ENCODE peak calls at places on chromosomes 12 and 14, in six cellular contexts. One of them, this sample, is unnamed.

GRCh38 chr12:109912790-109913189 is 12.7 kb downstream of the TCHP start:
- DNase-seq in heart left ventricle: no peak
- DNase-seq in MM.1S: no peak
- DNase-seq in WERI-Rb-1: no peak
- DNase-seq in IMR-90: no peak
- DNase-seq in neural progenitor cell: no peak
- DNase-seq in this sample: no peak

GRCh38 chr12:26319511-26319910 is 124.1 kb downstream of the SSPN start:
- DNase-seq in IMR-90: peak; percentile 94
- DNase-seq in MM.1S: no peak
- DNase-seq in heart left ventricle: peak; percentile 61
- DNase-seq in WERI-Rb-1: no peak
- DNase-seq in neural progenitor cell: no peak
- DNase-seq in this sample: no peak

GRCh38 chr12:25962932-25963525 is 4.5 kb downstream of the RASSF8 start:
- DNase-seq in MM.1S: no peak
- DNase-seq in IMR-90: no peak
- DNase-seq in WERI-Rb-1: no peak
- DNase-seq in heart left ventricle: no peak
- DNase-seq in neural progenitor cell: no peak
- DNase-seq in this sample: no peak

GRCh38 chr14:87002831-87003230 is 990.2 kb downstream of the GALC start:
- DNase-seq in IMR-90: peak; percentile 5
- DNase-seq in neural progenitor cell: no peak
- DNase-seq in MM.1S: no peak
- DNase-seq in heart left ventricle: no peak
- DNase-seq in WERI-Rb-1: no peak
- DNase-seq in this sample: no peak

GRCh38 chr12:52318241-52318990 is 2.8 kb downstream of the KRT83 start:
- DNase-seq in IMR-90: no peak
- DNase-seq in heart left ventricle: no peak
- DNase-seq in MM.1S: no peak
- DNase-seq in WERI-Rb-1: no peak
- DNase-seq in neural progenitor cell: no peak
- DNase-seq in this sample: no peak

GRCh38 chr14:50967104-50967503 is 22.8 kb upstream of the PYGL start:
- DNase-seq in neural progenitor cell: no peak
- DNase-seq in heart left ventricle: no peak
- DNase-seq in IMR-90: peak; percentile 49
- DNase-seq in MM.1S: no peak
- DNase-seq in WERI-Rb-1: no peak
- DNase-seq in this sample: no peak

GRCh38 chr12:39764944-39765560 is 145.4 kb upstream of the ABCD2 start:
- DNase-seq in WERI-Rb-1: no peak
- DNase-seq in neural progenitor cell: peak; percentile 52
- DNase-seq in heart left ventricle: no peak
- DNase-seq in IMR-90: peak; percentile 58
- DNase-seq in MM.1S: peak; percentile 57
- DNase-seq in this sample: no peak

GRCh38 chr14:75274899-75275569 is 3.6 kb upstream of the FOS start:
- DNase-seq in neural progenitor cell: no peak
- DNase-seq in IMR-90: peak; percentile 96
- DNase-seq in WERI-Rb-1: no peak
- DNase-seq in MM.1S: no peak
- DNase-seq in heart left ventricle: peak; percentile 66
- DNase-seq in this sample: peak; percentile 64

GRCh38 chr12:106090586-106091411 is 48.0 kb downstream of the NUAK1 start:
- DNase-seq in WERI-Rb-1: no peak
- DNase-seq in heart left ventricle: peak; percentile 71
- DNase-seq in MM.1S: no peak
- DNase-seq in IMR-90: peak; percentile 86
- DNase-seq in neural progenitor cell: no peak
- DNase-seq in this sample: no peak

GRCh38 chr14:21039585-21040369 is 2.4 kb upstream of the RNASE7 start:
- DNase-seq in WERI-Rb-1: peak; percentile 63
- DNase-seq in MM.1S: peak; percentile 27
- DNase-seq in heart left ventricle: peak; percentile 56
- DNase-seq in IMR-90: peak; percentile 67
- DNase-seq in neural progenitor cell: peak; percentile 65
- DNase-seq in this sample: no peak

GRCh38 chr14:101216725-101217463 is 313.4 kb upstream of the RTL1 start:
- DNase-seq in heart left ventricle: no peak
- DNase-seq in neural progenitor cell: no peak
- DNase-seq in MM.1S: no peak
- DNase-seq in WERI-Rb-1: no peak
- DNase-seq in IMR-90: no peak
- DNase-seq in this sample: no peak

GRCh38 chr12:27651201-27651600 is 45.0 kb upstream of the REP15 start:
- DNase-seq in IMR-90: peak; percentile 14
- DNase-seq in MM.1S: no peak
- DNase-seq in WERI-Rb-1: no peak
- DNase-seq in neural progenitor cell: no peak
- DNase-seq in heart left ventricle: no peak
- DNase-seq in this sample: no peak

GRCh38 chr14:80549141-80549540 is 337.8 kb upstream of the DIO2 start:
- DNase-seq in IMR-90: no peak
- DNase-seq in WERI-Rb-1: no peak
- DNase-seq in MM.1S: no peak
- DNase-seq in heart left ventricle: no peak
- DNase-seq in neural progenitor cell: no peak
- DNase-seq in this sample: no peak

GRCh38 chr12:42921741-42922511 is 332.4 kb upstream of the PRICKLE1 start:
- DNase-seq in heart left ventricle: no peak
- DNase-seq in MM.1S: no peak
- DNase-seq in IMR-90: peak; percentile 77
- DNase-seq in neural progenitor cell: no peak
- DNase-seq in WERI-Rb-1: peak; percentile 7
- DNase-seq in this sample: no peak

GRCh38 chr12:120470150-120470817 is 736 bp upstream of the SRSF9 start:
- DNase-seq in WERI-Rb-1: no peak
- DNase-seq in neural progenitor cell: peak; percentile 59
- DNase-seq in IMR-90: peak; percentile 19
- DNase-seq in heart left ventricle: no peak
- DNase-seq in MM.1S: no peak
- DNase-seq in this sample: no peak

GRCh38 chr12:105721915-105722314 is 391.4 kb downstream of the C12orf75 start:
- DNase-seq in neural progenitor cell: no peak
- DNase-seq in heart left ventricle: no peak
- DNase-seq in MM.1S: no peak
- DNase-seq in WERI-Rb-1: no peak
- DNase-seq in IMR-90: no peak
- DNase-seq in this sample: no peak

GRCh38 chr12:30063435-30063945 is 279.7 kb upstream of the TMTC1 start:
- DNase-seq in MM.1S: no peak
- DNase-seq in neural progenitor cell: no peak
- DNase-seq in heart left ventricle: no peak
- DNase-seq in WERI-Rb-1: no peak
- DNase-seq in IMR-90: no peak
- DNase-seq in this sample: no peak

GRCh38 chr12:49872781-49873181 is 29.9 kb upstream of the BCDIN3D start:
- DNase-seq in WERI-Rb-1: no peak
- DNase-seq in MM.1S: no peak
- DNase-seq in heart left ventricle: no peak
- DNase-seq in IMR-90: peak; percentile 54
- DNase-seq in neural progenitor cell: no peak
- DNase-seq in this sample: no peak

GRCh38 chr12:12010277-12011031 is 60.3 kb upstream of the BCL2L14 start:
- DNase-seq in IMR-90: peak; percentile 61
- DNase-seq in MM.1S: peak; percentile 69
- DNase-seq in WERI-Rb-1: no peak
- DNase-seq in neural progenitor cell: no peak
- DNase-seq in heart left ventricle: peak; percentile 74
- DNase-seq in this sample: peak; percentile 24

GRCh38 chr12:109753054-109753401 is 39.4 kb downstream of the FAM222A start:
- DNase-seq in IMR-90: no peak
- DNase-seq in MM.1S: no peak
- DNase-seq in heart left ventricle: peak; percentile 14
- DNase-seq in WERI-Rb-1: no peak
- DNase-seq in neural progenitor cell: no peak
- DNase-seq in this sample: no peak

GRCh38 chr12:42094277-42094676 is 50.4 kb downstream of the GXYLT1 start:
- DNase-seq in IMR-90: peak; percentile 72
- DNase-seq in neural progenitor cell: no peak
- DNase-seq in MM.1S: no peak
- DNase-seq in WERI-Rb-1: no peak
- DNase-seq in heart left ventricle: no peak
- DNase-seq in this sample: peak; percentile 6

GRCh38 chr12:24778486-24779304 is 170.2 kb downstream of the BCAT1 start:
- DNase-seq in WERI-Rb-1: no peak
- DNase-seq in heart left ventricle: no peak
- DNase-seq in MM.1S: peak; percentile 41
- DNase-seq in neural progenitor cell: peak; percentile 68
- DNase-seq in IMR-90: peak; percentile 75
- DNase-seq in this sample: no peak
- TF ChIP-seq CTCF in WERI-Rb-1: peak; percentile 35
- TF ChIP-seq CTCF in heart left ventricle: peak; percentile 42
- TF ChIP-seq CTCF in MM.1S: peak; percentile 35
- TF ChIP-seq CTCF in neural progenitor cell: peak; percentile 69
- TF ChIP-seq CTCF in IMR-90: peak; percentile 62
- TF ChIP-seq CTCF in this sample: no peak

GRCh38 chr14:61112506-61112905 is 131.5 kb downstream of the SLC38A6 start:
- DNase-seq in IMR-90: no peak
- DNase-seq in WERI-Rb-1: no peak
- DNase-seq in neural progenitor cell: no peak
- DNase-seq in MM.1S: no peak
- DNase-seq in heart left ventricle: no peak
- DNase-seq in this sample: no peak
- H3K27me3 ChIP-seq in IMR-90: no peaks in the 10 kb centered on the region
- H3K27me3 ChIP-seq in WERI-Rb-1: no peaks in the 10 kb centered on the region
- H3K27me3 ChIP-seq in neural progenitor cell: no peaks in the 10 kb centered on the region
- H3K27me3 ChIP-seq in MM.1S: no peaks in the 10 kb centered on the region
- H3K27me3 ChIP-seq in heart left ventricle: no peaks in the 10 kb centered on the region
- H3K27me3 ChIP-seq in this sample: peaks cover 4% of the 10 kb centered on the region

GRCh38 chr12:95072900-95073697 is at the start of gene NR2C1:
- DNase-seq in heart left ventricle: peak; percentile 96
- DNase-seq in MM.1S: peak; percentile 96
- DNase-seq in IMR-90: peak; percentile 92
- DNase-seq in WERI-Rb-1: peak; percentile 95
- DNase-seq in neural progenitor cell: peak; percentile 98
- DNase-seq in this sample: peak; percentile 90

GRCh38 chr12:95070378-95070777 is 3.0 kb downstream of the NR2C1 start:
- DNase-seq in MM.1S: no peak
- DNase-seq in IMR-90: no peak
- DNase-seq in neural progenitor cell: no peak
- DNase-seq in heart left ventricle: no peak
- DNase-seq in WERI-Rb-1: no peak
- DNase-seq in this sample: no peak

GRCh38 chr12:95074766-95075165 is 1.3 kb upstream of the NR2C1 start:
- DNase-seq in heart left ventricle: no peak
- DNase-seq in WERI-Rb-1: no peak
- DNase-seq in IMR-90: no peak
- DNase-seq in MM.1S: no peak
- DNase-seq in neural progenitor cell: no peak
- DNase-seq in this sample: no peak

GRCh38 chr12:95077341-95077740 is 3.9 kb upstream of the NR2C1 start:
- DNase-seq in neural progenitor cell: no peak
- DNase-seq in WERI-Rb-1: no peak
- DNase-seq in MM.1S: no peak
- DNase-seq in heart left ventricle: no peak
- DNase-seq in IMR-90: no peak
- DNase-seq in this sample: no peak

DNA sequence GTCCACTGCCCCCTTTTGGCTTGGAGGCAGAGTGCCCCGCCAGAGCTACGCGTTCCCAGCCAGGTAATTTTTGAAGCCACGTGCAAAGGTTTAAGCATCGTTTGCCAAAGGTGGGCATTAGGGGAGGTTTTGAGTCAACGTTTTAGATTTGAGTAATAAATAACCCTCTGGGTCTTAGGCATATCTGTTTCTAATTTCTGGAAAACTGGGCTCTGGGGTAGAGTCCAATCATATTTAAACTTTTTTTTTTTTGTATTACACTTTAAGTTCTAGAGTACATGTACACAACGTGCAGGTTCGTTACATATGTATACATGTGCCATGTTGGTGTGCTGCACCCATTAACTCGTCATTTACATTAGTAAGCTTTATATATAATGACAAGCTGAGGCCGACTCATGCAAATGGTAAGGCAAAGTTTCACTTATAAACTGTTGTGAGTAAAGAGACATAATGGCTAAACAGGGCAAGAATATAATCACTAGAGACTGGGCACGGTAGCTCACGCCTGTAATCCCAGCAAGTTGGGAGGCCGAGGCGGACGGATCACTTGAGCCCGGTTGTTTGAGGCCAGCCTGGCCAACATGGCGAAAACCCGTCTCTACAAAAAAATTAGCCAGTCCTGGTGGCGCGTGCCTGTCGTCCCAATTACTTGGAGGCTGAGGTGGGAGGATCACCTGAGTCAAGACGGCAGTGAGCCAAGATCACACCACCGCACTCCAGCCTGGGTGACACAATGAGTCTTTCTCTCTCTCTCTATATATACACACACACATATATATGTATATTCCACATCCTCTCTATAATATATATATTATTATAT is 491 bp upstream of the NR2C1 start:
- DNase-seq in neural progenitor cell: no peak
- DNase-seq in heart left ventricle: no peak
- DNase-seq in MM.1S: no peak
- DNase-seq in WERI-Rb-1: no peak
- DNase-seq in IMR-90: no peak
- DNase-seq in this sample: no peak
- H3K27ac ChIP-seq in neural progenitor cell: no peak overlapping the region
- H3K27ac ChIP-seq in heart left ventricle: peak overlapping the region; percentile 88
- H3K27ac ChIP-seq in MM.1S: no peak overlapping the region
- H3K27ac ChIP-seq in WERI-Rb-1: no peak overlapping the region
- H3K27ac ChIP-seq in IMR-90: no peak overlapping the region
- H3K27ac ChIP-seq in this sample: no peak overlapping the region

GRCh38 chr12:64800640-64801039 is 23.8 kb upstream of the TBC1D30 start:
- DNase-seq in WERI-Rb-1: no peak
- DNase-seq in heart left ventricle: no peak
- DNase-seq in neural progenitor cell: no peak
- DNase-seq in IMR-90: no peak
- DNase-seq in MM.1S: peak; percentile 25
- DNase-seq in this sample: no peak

GRCh38 chr12:64798165-64798564 is 26.3 kb upstream of the TBC1D30 start:
- DNase-seq in IMR-90: no peak
- DNase-seq in MM.1S: no peak
- DNase-seq in heart left ventricle: no peak
- DNase-seq in neural progenitor cell: no peak
- DNase-seq in WERI-Rb-1: no peak
- DNase-seq in this sample: no peak

GRCh38 chr12:64806173-64806572 is 18.3 kb upstream of the TBC1D30 start:
- DNase-seq in MM.1S: no peak
- DNase-seq in neural progenitor cell: no peak
- DNase-seq in WERI-Rb-1: no peak
- DNase-seq in IMR-90: no peak
- DNase-seq in heart left ventricle: no peak
- DNase-seq in this sample: no peak

GRCh38 chr12:64797156-64797555 is 27.3 kb upstream of the TBC1D30 start:
- DNase-seq in neural progenitor cell: no peak
- DNase-seq in IMR-90: no peak
- DNase-seq in heart left ventricle: no peak
- DNase-seq in WERI-Rb-1: no peak
- DNase-seq in MM.1S: no peak
- DNase-seq in this sample: no peak

DNA sequence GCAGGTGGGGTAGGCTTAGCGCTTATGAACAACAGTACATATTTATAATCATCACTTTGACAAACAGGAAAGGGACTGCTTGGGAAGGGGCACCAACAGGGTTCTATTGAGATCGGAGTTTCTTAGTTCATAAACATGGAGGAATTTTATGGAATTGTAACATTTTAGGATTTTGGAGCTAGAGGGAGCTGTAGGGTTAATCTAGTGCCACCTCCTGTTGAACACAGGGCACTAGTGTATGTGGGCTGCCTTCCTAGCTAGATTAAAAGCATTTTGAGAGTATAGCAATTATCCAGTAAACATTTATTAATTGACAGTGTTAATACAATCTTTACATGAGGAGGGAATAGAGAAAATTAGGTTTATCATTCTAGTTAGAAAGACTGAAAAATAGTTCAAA is 23.1 kb upstream of the TBC1D30 start:
- DNase-seq in neural progenitor cell: peak; percentile 6
- DNase-seq in WERI-Rb-1: no peak
- DNase-seq in heart left ventricle: no peak
- DNase-seq in MM.1S: no peak
- DNase-seq in IMR-90: no peak
- DNase-seq in this sample: no peak
- TF ChIP-seq CTCF in neural progenitor cell: peak; percentile 45
- TF ChIP-seq CTCF in WERI-Rb-1: peak; percentile 36
- TF ChIP-seq CTCF in heart left ventricle: no peak
- TF ChIP-seq CTCF in MM.1S: peak; percentile 17
- TF ChIP-seq CTCF in IMR-90: peak; percentile 39
- TF ChIP-seq CTCF in this sample: no peak